ENCODE peak calls at places on chromosomes 1 and 21, in five cellular contexts. R is NB4, J is WTC11, T is SK-N-SH, M is endothelial cell of umbilical vein. I is an unnamed sample.

GRCh38 chr1:92244376-92244775 is 26.7 kb downstream of the C1orf146 start:
- DNase-seq in R (no peak), T (no peak), M (no peak), J (no peak), I (no peak)

GRCh38 chr1:229159668-229160544 is 111.0 kb upstream of the RAB4A start:
- DNase-seq in J (no peak), M (no peak), T (no peak), R (no peak), I (no peak)

GRCh38 chr1:203364013-203364730 is 13.2 kb upstream of the FMOD start:
- DNase-seq in T (peak), R (no peak), M (no peak), J (no peak), I (no peak)

GRCh38 chr1:69483219-69483618 is 84.5 kb upstream of the LRRC7 start:
- DNase-seq in M (no peak), R (no peak), T (no peak), J (no peak), I (no peak)

GRCh38 chr1:32393832-32394140 is 455 bp downstream of the BSDC1 start:
- DNase-seq in M (no peak), T (no peak), J (peak), R (peak), I (peak)

GRCh38 chr1:41366428-41367101 is 5.3 kb downstream of the FOXO6 start:
- DNase-seq in J (peak), T (peak), M (no peak), R (peak), I (no peak)

GRCh38 chr1:203129501-203130231 is 2.1 kb downstream of the ADORA1 start:
- DNase-seq in T (peak), J (no peak), R (no peak), M (no peak), I (no peak)

GRCh38 chr1:95093296-95093695 is 20.5 kb upstream of the ALG14 start:
- DNase-seq in J (no peak), M (no peak), T (no peak), R (no peak), I (no peak)

GRCh38 chr1:36088577-36089392 is at the start of gene ADPRS:
- DNase-seq in T (peak), J (peak), M (peak), R (peak), I (peak)

GRCh38 chr1:230303069-230303468 is 123.1 kb downstream of the PGBD5 start:
- DNase-seq in M (no peak), T (no peak), R (peak), J (no peak), I (no peak)

GRCh38 chr1:16015960-16016901 is 1.6 kb downstream of the HSPB7 start:
- DNase-seq in J (no peak), M (no peak), R (no peak), T (no peak), I (no peak)

GRCh38 chr1:43437031-43437973 is 16.4 kb downstream of the HYI start:
- DNase-seq in J (no peak), T (no peak), R (no peak), M (no peak), I (no peak)

GRCh38 chr1:227889047-227889862 is 58.5 kb downstream of the WNT9A start:
- DNase-seq in M (no peak), T (peak), J (no peak), R (no peak), I (no peak)

GRCh38 chr1:149945206-149945605 is 8.5 kb upstream of the MTMR11 start:
- DNase-seq in M (no peak), J (no peak), T (no peak), R (no peak), I (no peak)

GRCh38 chr1:98059616-98060015 is 138.8 kb upstream of the DPYD start:
- DNase-seq in R (no peak), J (no peak), T (no peak), M (no peak), I (no peak)

GRCh38 chr1:11787251-11787803 is 18.4 kb downstream of the MTHFR start:
- DNase-seq in M (peak), J (peak), T (no peak), R (no peak), I (no peak)

GRCh38 chr1:32703479-32704291 is 1.1 kb upstream of the SYNC start:
- DNase-seq in M (no peak), R (no peak), J (no peak), T (peak), I (peak)

GRCh38 chr1:184624051-184624450 is 130.6 kb downstream of the EDEM3 start:
- DNase-seq in T (no peak), R (no peak), M (no peak), J (no peak), I (no peak)

GRCh38 chr1:22508329-22508728 is 55.0 kb upstream of the EPHA8 start:
- DNase-seq in R (no peak), M (no peak), J (no peak), T (no peak), I (no peak)

GRCh38 chr1:32221980-32222751 is at the start of the genes EIF3I and TMEM234:
- DNase-seq in R (peak), T (peak), J (peak), M (peak), I (peak)

GRCh38 chr1:47179023-47179987 is 10.5 kb downstream of the PDZK1IP1 start:
- DNase-seq in T (peak), R (peak), M (peak), J (peak), I (peak)

GRCh38 chr1:229664133-229664689 is 38.2 kb downstream of the URB2 start:
- DNase-seq in T (peak), M (peak), R (no peak), J (no peak), I (no peak)

GRCh38 chr1:205211839-205212241 is 338 bp upstream of the DSTYK start:
- DNase-seq in R (no peak), M (no peak), J (no peak), T (no peak), I (no peak)

GRCh38 chr21:42711667-42712066 is 58.2 kb downstream of the PDE9A start:
- DNase-seq in J (no peak), M (no peak), T (no peak), R (no peak), I (no peak)

GRCh38 chr1:19067187-19067911 is 110.9 kb upstream of the IFFO2 start:
- DNase-seq in M (no peak), R (no peak), J (no peak), T (peak), I (peak)

GRCh38 chr1:210748796-210749195 is 385.2 kb downstream of the KCNH1 start:
- DNase-seq in J (no peak), T (no peak), R (no peak), M (no peak), I (no peak)

GRCh38 chr1:79543435-79543834 is 536.9 kb upstream of the ADGRL4 start:
- DNase-seq in M (no peak), R (no peak), T (no peak), J (no peak), I (no peak)

GRCh38 chr1:224923726-224924125 is 5.7 kb upstream of the DNAH14 start:
- DNase-seq in M (no peak), T (no peak), J (no peak), R (no peak), I (no peak)

GRCh38 chr1:163162281-163162937 is 40.3 kb downstream of the RGS5 start:
- DNase-seq in R (no peak), M (no peak), T (no peak), J (no peak), I (no peak)

GRCh38 chr1:233933339-233933738 is 28.9 kb downstream of the SLC35F3 start:
- DNase-seq in R (no peak), T (no peak), J (no peak), M (no peak), I (no peak)

GRCh38 chr21:45080639-45081414 is 6.4 kb downstream of the ADARB1 start:
- DNase-seq in R (peak), T (no peak), M (no peak), J (no peak), I (no peak)

GRCh38 chr1:228081144-228081543 is 1.4 kb upstream of the ARF1 start:
- DNase-seq in R (no peak), T (peak), J (no peak), M (no peak), I (no peak)

GRCh38 chr1:248807067-248807737 is 18.5 kb downstream of the SH3BP5L start:
- DNase-seq in M (peak), J (peak), T (peak), R (peak), I (peak)

GRCh38 chr1:189962171-189962570 is 515.5 kb downstream of the BRINP3 start:
- DNase-seq in J (no peak), R (no peak), T (no peak), M (no peak), I (no peak)

GRCh38 chr1:110171134-110171733 is 20.9 kb downstream of the SLC6A17 start:
- DNase-seq in R (no peak), M (no peak), J (no peak), T (peak), I (no peak)
- TF ChIP-seq MAX in R (no peak), M (no peak), J (no peak), T (no peak), I (no peak)

DNA sequence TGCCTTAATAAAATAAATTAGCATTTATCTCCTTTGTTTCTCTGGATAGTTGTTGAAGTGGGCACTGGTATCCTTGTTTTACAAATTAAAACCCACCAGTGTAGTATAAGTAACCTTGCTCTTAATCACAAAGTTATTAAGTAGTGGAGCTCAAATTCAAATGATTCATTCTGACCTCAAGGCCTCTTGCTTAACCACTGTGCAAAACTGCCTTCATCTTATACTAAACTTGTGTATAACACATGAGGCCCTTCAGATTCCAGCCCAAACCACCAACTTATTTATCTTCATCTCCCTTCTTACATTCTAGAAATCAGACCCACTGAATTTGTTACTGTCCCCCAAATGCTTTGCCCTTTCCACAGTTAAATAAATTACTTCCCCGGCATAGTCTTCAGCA is 19.2 kb upstream of the DNASE2B start:
- DNase-seq in R (peak), J (no peak), M (no peak), T (no peak), I (no peak)
- TF ChIP-seq MAX in R (no peak), J (no peak), M (no peak), T (no peak), I (no peak)

GRCh38 chr1:8303141-8303540 is 14.8 kb upstream of the SLC45A1 start:
- DNase-seq in T (no peak), M (no peak), R (no peak), J (no peak), I (no peak)
- TF ChIP-seq MAX in T (no peak), M (no peak), R (no peak), J (no peak), I (no peak)

DNA sequence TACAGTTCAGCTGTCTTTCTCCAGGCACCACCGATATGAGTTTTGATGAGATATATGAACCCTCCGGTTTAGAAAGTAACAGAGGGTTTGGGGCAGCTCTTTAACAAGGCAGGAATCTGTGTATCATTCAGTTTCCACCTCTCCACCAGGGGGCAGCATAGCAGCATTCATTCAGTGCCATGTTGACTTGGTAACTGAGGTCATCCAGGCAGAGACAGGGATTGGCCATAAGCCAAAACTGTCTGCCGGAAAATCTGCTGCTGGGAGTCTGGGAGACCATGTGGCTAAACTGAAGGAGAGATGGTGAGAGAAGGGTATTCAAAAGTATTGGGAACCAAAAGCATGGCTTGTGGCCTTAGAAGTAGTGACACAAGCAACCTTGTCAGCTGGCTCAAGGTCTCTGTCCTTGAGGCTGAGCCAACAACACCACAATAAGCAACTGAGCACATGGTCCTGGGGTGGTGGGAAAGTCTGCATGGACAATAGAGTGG is 98.5 kb downstream of the LMX1A start:
- DNase-seq in M (peak), R (peak), T (peak), J (peak), I (peak)
- TF ChIP-seq MAX in M (no peak), R (no peak), T (no peak), J (peak), I (no peak)

DNA sequence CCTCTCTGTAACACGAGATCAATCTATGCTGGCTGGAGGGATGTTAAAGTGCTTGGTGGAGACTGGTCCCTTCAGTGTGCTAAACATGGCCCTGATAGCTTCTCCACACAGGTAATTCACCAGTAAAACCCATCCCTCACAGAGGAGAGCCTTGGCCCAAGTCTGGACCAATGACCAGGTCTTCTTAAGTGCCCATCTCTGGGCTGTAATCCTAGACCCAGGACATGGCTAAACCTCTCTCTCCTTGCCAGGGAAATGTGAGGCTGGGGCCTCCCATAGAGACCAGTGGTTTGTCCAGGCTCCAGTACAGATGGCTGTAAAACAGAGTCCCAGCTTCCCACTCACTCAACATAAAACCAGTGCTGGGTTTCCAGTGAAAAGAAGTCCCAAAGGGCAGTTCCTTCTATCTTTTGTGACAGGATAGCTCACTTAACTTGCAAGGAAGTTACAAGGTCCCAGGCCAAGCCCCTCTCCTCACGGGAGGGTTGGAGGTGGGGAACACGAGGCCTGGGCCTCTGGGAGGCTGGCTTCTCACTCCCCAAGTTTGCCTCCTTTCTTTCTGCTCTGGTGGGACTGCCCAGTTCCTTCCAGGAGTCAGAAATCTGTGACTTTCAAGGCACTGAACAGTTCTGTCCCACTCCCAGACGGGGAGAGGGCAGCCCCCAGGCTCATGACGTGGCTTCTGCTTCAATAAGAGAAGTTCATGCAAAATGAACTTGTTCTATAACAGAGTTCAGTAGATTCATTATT is 2.2 kb upstream of the KIF17 start:
- DNase-seq in J (no peak), R (no peak), M (no peak), T (peak), I (no peak)
- TF ChIP-seq MAX in J (no peak), R (no peak), M (no peak), T (no peak), I (no peak)

DNA sequence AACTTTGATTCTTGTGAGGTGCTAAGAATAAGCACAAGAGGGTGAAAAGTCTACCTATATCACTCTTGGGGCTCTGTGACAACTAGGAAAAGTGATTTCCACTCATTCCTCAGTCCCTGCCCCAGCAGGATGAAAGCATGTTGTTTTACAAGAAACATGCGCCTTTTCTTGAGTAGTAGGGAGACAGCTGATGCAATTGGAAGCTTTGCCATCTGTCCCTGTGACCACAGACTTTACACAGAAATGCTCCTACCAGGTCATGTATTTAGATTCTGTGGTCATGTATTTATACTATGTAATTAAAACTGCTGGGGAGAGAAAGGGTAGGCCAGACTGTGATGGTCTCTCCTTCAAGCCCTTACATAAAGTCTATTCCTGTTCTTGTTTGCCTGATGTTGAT is 445.5 kb downstream of the PTPRC start:
- DNase-seq in J (no peak), R (peak), M (no peak), T (no peak), I (no peak)
- TF ChIP-seq MAX in J (no peak), R (peak), M (no peak), T (no peak), I (no peak)